ENCODE peak calls at places on chromosomes 5 and 9, in seven cellular contexts. P is fibroblast of pulmonary artery; X is activated T-helper 9 cell treated with anti-CD3 and anti-CD28 coated beads, Interleukin-2, amount 50 U/mL, for 16 hours; C is uterus; F is stimulated activated CD4-positive, alpha-beta T cell treated with anti-CD3 and anti-CD28 coated beads, TNF-alpha, amount 100 ng/mL, for 48 hours; Y is glutamatergic neuron; E is cardiac fibroblast. S is an unnamed sample.

GRCh38 chr5:25713259-25713658 is 1068.5 kb upstream of the CDH10 start:
- DNase-seq in P (no peak), X (no peak), C (no peak), F (no peak), Y (no peak), E (no peak), S (no peak)

GRCh38 chr9:135032868-135033460 is 54.5 kb upstream of the OLFM1 start:
- DNase-seq in P (no peak), X (no peak), C (no peak), F (no peak), Y (no peak), E (no peak), S (no peak)

GRCh38 chr5:141478321-141478945 is 2.7 kb downstream of the PCDHGC3 start:
- DNase-seq in P (no peak), X (no peak), C (peak; percentile 41), F (no peak), Y (no peak), E (no peak), S (no peak)

GRCh38 chr5:2391021-2391420 is 360.5 kb downstream of the IRX2 start:
- DNase-seq in P (no peak), X (no peak), C (no peak), F (no peak), Y (no peak), E (no peak), S (no peak)

GRCh38 chr5:34001231-34001935 is 6.5 kb downstream of the AMACR start:
- DNase-seq in P (peak; percentile 11), X (no peak), C (no peak), F (no peak), Y (no peak), E (peak; percentile 46), S (no peak)

GRCh38 chr5:68169898-68170297 is 45.7 kb upstream of the PIK3R1 start:
- DNase-seq in P (peak; percentile 29), X (no peak), C (peak; percentile 82), F (no peak), Y (no peak), E (peak; percentile 49), S (no peak)

GRCh38 chr5:80782626-80783025 is 127.8 kb upstream of the DHFR start:
- DNase-seq in P (no peak), X (no peak), C (no peak), F (no peak), Y (no peak), E (no peak), S (no peak)

GRCh38 chr5:15513379-15513778 is 13.4 kb downstream of the FBXL7 start:
- DNase-seq in P (no peak), X (no peak), C (no peak), F (no peak), Y (no peak), E (no peak), S (no peak)

GRCh38 chr5:137181685-137182084 is 317.4 kb downstream of the SPOCK1 start:
- DNase-seq in P (no peak), X (no peak), C (no peak), F (no peak), Y (no peak), E (no peak), S (no peak)

GRCh38 chr5:176803943-176804498 is 6.3 kb upstream of the UNC5A start:
- DNase-seq in P (peak; percentile 57), X (no peak), C (no peak), F (no peak), Y (no peak), E (peak; percentile 35), S (peak; percentile 71)

GRCh38 chr5:158670199-158670598 is 429.5 kb downstream of the EBF1 start:
- DNase-seq in P (no peak), X (no peak), C (no peak), F (no peak), Y (no peak), E (no peak), S (no peak)

GRCh38 chr5:139482050-139482889 is at the start of gene STING1:
- DNase-seq in P (peak; percentile 99), X (peak; percentile 31), C (peak; percentile 84), F (no peak), Y (no peak), E (peak; percentile 99), S (peak; percentile 89)

GRCh38 chr5:115243412-115243811 is 19.3 kb downstream of the PGGT1B start:
- DNase-seq in P (peak; percentile 39), X (no peak), C (no peak), F (no peak), Y (no peak), E (peak; percentile 42), S (no peak)

GRCh38 chr5:114010362-114010761 is 351.5 kb upstream of the KCNN2 start:
- DNase-seq in P (peak; percentile 5), X (no peak), C (peak; percentile 14), F (no peak), Y (no peak), E (peak; percentile 44), S (no peak)

GRCh38 chr9:134913041-134913712 is 4.5 kb downstream of the FCN1 start:
- DNase-seq in P (no peak), X (no peak), C (no peak), F (no peak), Y (no peak), E (no peak), S (no peak)

GRCh38 chr5:153619706-153620105 is 129.2 kb downstream of the GRIA1 start:
- DNase-seq in P (peak; percentile 60), X (no peak), C (no peak), F (no peak), Y (no peak), E (peak; percentile 48), S (peak; percentile 71)

GRCh38 chr9:120873512-120873911 is 3.5 kb downstream of the PHF19 start:
- DNase-seq in P (no peak), X (no peak), C (no peak), F (no peak), Y (no peak), E (no peak), S (no peak)

GRCh38 chr5:154071799-154072781 is 33.3 kb downstream of the MFAP3 start:
- DNase-seq in P (peak; percentile 81), X (peak; percentile 73), C (peak; percentile 77), F (peak; percentile 76), Y (peak; percentile 88), E (peak; percentile 79), S (peak; percentile 88)

GRCh38 chr5:116382025-116382873 is 192.4 kb downstream of the SEMA6A start:
- DNase-seq in P (no peak), X (no peak), C (no peak), F (no peak), Y (no peak), E (no peak), S (peak; percentile 41)

S was measured in dermis blood vessel endothelial cell.